ENCODE peak calls at places on chromosomes 3 and 15, in eight cellular contexts. One of them, this sample, is unnamed.

GRCh38 chr15:60255390-60255789 is 142.4 kb downstream of the ANXA2 start:
- DNase-seq in K562: peak; percentile 16
- DNase-seq in GM23248: peak; percentile 6
- DNase-seq in H9: no peak
- DNase-seq in mesenchymal stem cell: peak; percentile 1
- DNase-seq in H1: no peak
- DNase-seq in MM.1S: peak; percentile 87
- DNase-seq in HCT116: peak; percentile 13
- DNase-seq in this sample: no peak

GRCh38 chr3:60160105-60160791 is 1091.0 kb downstream of the FHIT start:
- DNase-seq in K562: peak; percentile 5
- DNase-seq in GM23248: no peak
- DNase-seq in H9: no peak
- DNase-seq in mesenchymal stem cell: no peak
- DNase-seq in H1: no peak
- DNase-seq in MM.1S: no peak
- DNase-seq in HCT116: no peak
- DNase-seq in this sample: no peak

GRCh38 chr3:11610044-11610671 is 33.6 kb downstream of the VGLL4 start:
- DNase-seq in K562: no peak
- DNase-seq in GM23248: no peak
- DNase-seq in H9: no peak
- DNase-seq in mesenchymal stem cell: no peak
- DNase-seq in H1: no peak
- DNase-seq in MM.1S: no peak
- DNase-seq in HCT116: no peak
- DNase-seq in this sample: no peak

GRCh38 chr15:25250011-25250596 is 188.7 kb downstream of the UBE3A start:
- DNase-seq in K562: no peak
- DNase-seq in GM23248: no peak
- DNase-seq in H9: no peak
- DNase-seq in mesenchymal stem cell: no peak
- DNase-seq in H1: no peak
- DNase-seq in MM.1S: no peak
- DNase-seq in HCT116: no peak
- DNase-seq in this sample: no peak

GRCh38 chr3:141998674-141999290 is 122.3 kb downstream of the ATP1B3 start:
- DNase-seq in K562: no peak
- DNase-seq in GM23248: peak; percentile 48
- DNase-seq in H9: no peak
- DNase-seq in mesenchymal stem cell: peak; percentile 17
- DNase-seq in H1: no peak
- DNase-seq in MM.1S: peak; percentile 15
- DNase-seq in HCT116: no peak
- DNase-seq in this sample: no peak

GRCh38 chr15:85404922-85405293 is 24.5 kb downstream of the AKAP13 start:
- DNase-seq in K562: no peak
- DNase-seq in GM23248: peak; percentile 45
- DNase-seq in H9: no peak
- DNase-seq in mesenchymal stem cell: peak; percentile 48
- DNase-seq in H1: no peak
- DNase-seq in MM.1S: no peak
- DNase-seq in HCT116: no peak
- DNase-seq in this sample: no peak

GRCh38 chr3:172107403-172107802 is 68.0 kb downstream of the FNDC3B start:
- DNase-seq in K562: peak; percentile 45
- DNase-seq in GM23248: peak; percentile 29
- DNase-seq in H9: no peak
- DNase-seq in mesenchymal stem cell: no peak
- DNase-seq in H1: no peak
- DNase-seq in MM.1S: peak; percentile 99
- DNase-seq in HCT116: no peak
- DNase-seq in this sample: peak; percentile 50

GRCh38 chr15:88918738-88919137 is 5.6 kb upstream of the MFGE8 start:
- DNase-seq in K562: no peak
- DNase-seq in GM23248: peak; percentile 98
- DNase-seq in H9: no peak
- DNase-seq in mesenchymal stem cell: peak; percentile 98
- DNase-seq in H1: no peak
- DNase-seq in MM.1S: no peak
- DNase-seq in HCT116: peak; percentile 90
- DNase-seq in this sample: no peak

GRCh38 chr3:5972586-5972985 is 785.1 kb downstream of the EDEM1 start:
- DNase-seq in K562: no peak
- DNase-seq in GM23248: no peak
- DNase-seq in H9: no peak
- DNase-seq in mesenchymal stem cell: no peak
- DNase-seq in H1: no peak
- DNase-seq in MM.1S: no peak
- DNase-seq in HCT116: no peak
- DNase-seq in this sample: no peak

GRCh38 chr3:30628188-30628930 is 22.0 kb downstream of the TGFBR2 start:
- DNase-seq in K562: no peak
- DNase-seq in GM23248: no peak
- DNase-seq in H9: no peak
- DNase-seq in mesenchymal stem cell: no peak
- DNase-seq in H1: no peak
- DNase-seq in MM.1S: no peak
- DNase-seq in HCT116: no peak
- DNase-seq in this sample: no peak
- H3K4me1 ChIP-seq in K562: no peaks in the 10 kb centered on the region
- H3K4me1 ChIP-seq in GM23248: peaks cover 70% of the 10 kb centered on the region
- H3K4me1 ChIP-seq in H9: peaks cover 4% of the 10 kb centered on the region
- H3K4me1 ChIP-seq in mesenchymal stem cell: peaks cover 6% of the 10 kb centered on the region
- H3K4me1 ChIP-seq in H1: peaks cover 5% of the 10 kb centered on the region
- H3K4me1 ChIP-seq in MM.1S: peaks cover 32% of the 10 kb centered on the region
- H3K4me1 ChIP-seq in HCT116: peaks cover 92% of the 10 kb centered on the region
- H3K4me1 ChIP-seq in this sample: peaks cover 44% of the 10 kb centered on the region

GRCh38 chr3:66483006-66483928 is 17.6 kb downstream of the LRIG1 start:
- DNase-seq in K562: no peak
- DNase-seq in GM23248: peak; percentile 78
- DNase-seq in H9: no peak
- DNase-seq in mesenchymal stem cell: peak; percentile 45
- DNase-seq in H1: no peak
- DNase-seq in MM.1S: peak; percentile 82
- DNase-seq in HCT116: no peak
- DNase-seq in this sample: no peak
- H3K9ac ChIP-seq in K562: no peak overlapping the region
- H3K9ac ChIP-seq in GM23248: peak overlapping the region; percentile 17
- H3K9ac ChIP-seq in H9: no peak overlapping the region
- H3K9ac ChIP-seq in mesenchymal stem cell: peak overlapping the region; percentile 83
- H3K9ac ChIP-seq in H1: no peak overlapping the region
- H3K9ac ChIP-seq in MM.1S: no peak overlapping the region
- H3K9ac ChIP-seq in HCT116: no peak overlapping the region
- H3K9ac ChIP-seq in this sample: no peak overlapping the region

GRCh38 chr15:91853968-91854943 is 748 bp downstream of the SLCO3A1 start:
- DNase-seq in K562: no peak
- DNase-seq in GM23248: peak; percentile 73
- DNase-seq in H9: peak; percentile 51
- DNase-seq in mesenchymal stem cell: no peak
- DNase-seq in H1: no peak
- DNase-seq in MM.1S: peak; percentile 50
- DNase-seq in HCT116: no peak
- DNase-seq in this sample: no peak
- H3K4me1 ChIP-seq in K562: peaks cover 17% of the 10 kb centered on the region
- H3K4me1 ChIP-seq in GM23248: peaks cover 5% of the 10 kb centered on the region
- H3K4me1 ChIP-seq in H9: peaks cover 8% of the 10 kb centered on the region
- H3K4me1 ChIP-seq in mesenchymal stem cell: peaks cover 7% of the 10 kb centered on the region
- H3K4me1 ChIP-seq in H1: peaks cover 10% of the 10 kb centered on the region
- H3K4me1 ChIP-seq in MM.1S: peaks cover 45% of the 10 kb centered on the region
- H3K4me1 ChIP-seq in HCT116: no peaks in the 10 kb centered on the region
- H3K4me1 ChIP-seq in this sample: no peaks in the 10 kb centered on the region

GRCh38 chr3:62724503-62724902 is 150.7 kb downstream of the CADPS start:
- DNase-seq in K562: no peak
- DNase-seq in GM23248: no peak
- DNase-seq in H9: no peak
- DNase-seq in mesenchymal stem cell: no peak
- DNase-seq in H1: no peak
- DNase-seq in MM.1S: no peak
- DNase-seq in HCT116: no peak
- DNase-seq in this sample: no peak

GRCh38 chr3:62722344-62722743 is 152.9 kb downstream of the CADPS start:
- DNase-seq in K562: no peak
- DNase-seq in GM23248: no peak
- DNase-seq in H9: no peak
- DNase-seq in mesenchymal stem cell: no peak
- DNase-seq in H1: no peak
- DNase-seq in MM.1S: no peak
- DNase-seq in HCT116: no peak
- DNase-seq in this sample: no peak

GRCh38 chr3:62727576-62727975 is 147.6 kb downstream of the CADPS start:
- DNase-seq in K562: no peak
- DNase-seq in GM23248: peak; percentile 73
- DNase-seq in H9: no peak
- DNase-seq in mesenchymal stem cell: no peak
- DNase-seq in H1: no peak
- DNase-seq in MM.1S: no peak
- DNase-seq in HCT116: no peak
- DNase-seq in this sample: no peak

GRCh38 chr3:62723171-62723570 is 152.0 kb downstream of the CADPS start:
- DNase-seq in K562: no peak
- DNase-seq in GM23248: no peak
- DNase-seq in H9: no peak
- DNase-seq in mesenchymal stem cell: no peak
- DNase-seq in H1: no peak
- DNase-seq in MM.1S: no peak
- DNase-seq in HCT116: no peak
- DNase-seq in this sample: no peak

GRCh38 chr3:62723636-62724217 is 151.5 kb downstream of the CADPS start:
- DNase-seq in K562: no peak
- DNase-seq in GM23248: no peak
- DNase-seq in H9: peak; percentile 53
- DNase-seq in mesenchymal stem cell: no peak
- DNase-seq in H1: no peak
- DNase-seq in MM.1S: no peak
- DNase-seq in HCT116: no peak
- DNase-seq in this sample: no peak
- H3K9ac ChIP-seq in K562: no peak overlapping the region
- H3K9ac ChIP-seq in GM23248: no peak overlapping the region
- H3K9ac ChIP-seq in H9: no peak overlapping the region
- H3K9ac ChIP-seq in mesenchymal stem cell: no peak overlapping the region
- H3K9ac ChIP-seq in H1: no peak overlapping the region
- H3K9ac ChIP-seq in MM.1S: no peak overlapping the region
- H3K9ac ChIP-seq in HCT116: no peak overlapping the region
- H3K9ac ChIP-seq in this sample: no peak overlapping the region